ENCODE peak calls at places on chromosomes 7 and 10, in nine cellular contexts. H is endodermal cell, O is uterus, F is neural crest cell, E is Caco-2, Z is WTC11, L is endothelial cell, A is glutamatergic neuron, N is bronchial epithelial cell. S is an unnamed sample.

GRCh38 chr7:24227068-24227467 is 56.9 kb upstream of the NPY start:
- DNase-seq in H (no peak), E (no peak), F (no peak), L (no peak), N (no peak), Z (no peak), O (no peak), A (no peak), S (peak; percentile 4)

GRCh38 chr10:77614778-77615625 is 22.6 kb downstream of the KCNMA1 start:
- DNase-seq in Z (no peak), H (no peak), L (no peak), F (no peak), O (no peak), E (no peak), N (peak; percentile 51), A (no peak), S (no peak)

GRCh38 chr7:89042963-89043362 is 247.4 kb upstream of the TEX47 start:
- DNase-seq in A (no peak), O (no peak), Z (no peak), E (no peak), H (no peak), F (no peak), N (no peak), L (no peak), S (no peak)

GRCh38 chr7:45451636-45452035 is 122.5 kb upstream of the ADCY1 start:
- DNase-seq in F (no peak), A (no peak), L (no peak), E (no peak), N (peak; percentile 63), Z (no peak), H (no peak), O (no peak), S (no peak)

GRCh38 chr7:50529093-50529862 is 35.9 kb downstream of the DDC start:
- DNase-seq in Z (no peak), E (no peak), A (no peak), N (no peak), O (no peak), H (no peak), F (no peak), L (no peak), S (no peak)

GRCh38 chr10:68871731-68872342 is 29.3 kb upstream of the DDX50 start:
- DNase-seq in N (peak; percentile 29), A (no peak), Z (no peak), H (no peak), F (no peak), O (no peak), E (no peak), L (no peak), S (no peak)

GRCh38 chr7:117259626-117260025 is 63.2 kb downstream of the WNT2 start:
- DNase-seq in O (no peak), L (no peak), Z (no peak), H (no peak), F (no peak), N (peak; percentile 29), A (no peak), E (no peak), S (no peak)

GRCh38 chr7:156560075-156560474 is 80.5 kb upstream of the RNF32 start:
- DNase-seq in A (no peak), F (no peak), L (peak; percentile 37), Z (peak; percentile 59), E (peak; percentile 44), H (peak; percentile 83), N (no peak), O (no peak), S (no peak)

GRCh38 chr10:9010093-9010492 is 955.6 kb downstream of the GATA3 start:
- DNase-seq in Z (no peak), E (no peak), H (peak; percentile 56), A (no peak), L (no peak), N (no peak), O (no peak), F (no peak), S (no peak)

GRCh38 chr7:158495256-158495655 is 92.4 kb downstream of the PTPRN2 start:
- DNase-seq in L (no peak), A (no peak), E (no peak), N (no peak), F (no peak), H (no peak), O (no peak), Z (no peak), S (no peak)

GRCh38 chr7:42254217-42254616 is 17.2 kb upstream of the GLI3 start:
- DNase-seq in O (no peak), L (no peak), H (no peak), N (peak; percentile 85), F (no peak), E (no peak), A (no peak), Z (no peak), S (no peak)

DNA sequence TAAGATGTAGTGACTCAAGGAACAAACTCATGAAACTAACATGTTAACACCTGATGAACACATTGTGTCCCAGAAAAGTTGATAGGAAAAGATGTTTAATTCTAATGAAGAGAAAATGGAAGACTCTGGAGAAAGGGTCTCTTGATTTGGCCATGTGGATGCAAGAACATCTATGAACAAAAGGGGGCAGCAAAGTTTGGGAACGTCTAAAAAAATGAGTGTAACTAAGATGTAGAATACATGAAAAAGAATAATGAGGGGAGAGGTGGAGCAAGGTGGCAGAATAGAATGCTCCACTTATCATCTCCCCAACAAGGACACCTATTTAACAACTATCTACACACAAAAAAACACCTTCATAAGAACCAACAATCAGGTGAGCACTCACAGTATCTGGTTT is 805.1 kb downstream of the TNS3 start:
- DNase-seq in E (no peak), A (no peak), O (no peak), F (no peak), N (peak; percentile 29), H (no peak), L (no peak), Z (no peak), S (no peak)
- TF ChIP-seq CTCF in E (peak; percentile 40), A (peak; percentile 60), O (no peak), F (peak; percentile 56), N (peak; percentile 39), H (peak; percentile 78), L (peak; percentile 41), Z (peak; percentile 51), S (no peak)

GRCh38 chr7:149468208-149468607 is 7.3 kb upstream of the ZNF777 start:
- DNase-seq in Z (no peak), O (no peak), E (no peak), N (peak; percentile 66), A (no peak), F (no peak), L (no peak), H (no peak), S (no peak)
- TF ChIP-seq CTCF in Z (no peak), O (no peak), E (no peak), N (no peak), A (no peak), F (no peak), L (no peak), H (peak; percentile 42), S (no peak)

GRCh38 chr10:70758757-70759514 is 26.2 kb downstream of the TBATA start:
- DNase-seq in Z (peak; percentile 84), O (peak; percentile 71), L (peak; percentile 81), H (peak; percentile 93), E (peak; percentile 79), F (peak; percentile 82), N (peak; percentile 54), A (peak; percentile 80), S (peak; percentile 74)
- TF ChIP-seq CTCF in Z (peak; percentile 46), O (peak; percentile 62), L (peak; percentile 77), H (peak; percentile 87), E (peak; percentile 94), F (peak; percentile 88), N (peak; percentile 86), A (peak; percentile 80), S (peak; percentile 47)

DNA sequence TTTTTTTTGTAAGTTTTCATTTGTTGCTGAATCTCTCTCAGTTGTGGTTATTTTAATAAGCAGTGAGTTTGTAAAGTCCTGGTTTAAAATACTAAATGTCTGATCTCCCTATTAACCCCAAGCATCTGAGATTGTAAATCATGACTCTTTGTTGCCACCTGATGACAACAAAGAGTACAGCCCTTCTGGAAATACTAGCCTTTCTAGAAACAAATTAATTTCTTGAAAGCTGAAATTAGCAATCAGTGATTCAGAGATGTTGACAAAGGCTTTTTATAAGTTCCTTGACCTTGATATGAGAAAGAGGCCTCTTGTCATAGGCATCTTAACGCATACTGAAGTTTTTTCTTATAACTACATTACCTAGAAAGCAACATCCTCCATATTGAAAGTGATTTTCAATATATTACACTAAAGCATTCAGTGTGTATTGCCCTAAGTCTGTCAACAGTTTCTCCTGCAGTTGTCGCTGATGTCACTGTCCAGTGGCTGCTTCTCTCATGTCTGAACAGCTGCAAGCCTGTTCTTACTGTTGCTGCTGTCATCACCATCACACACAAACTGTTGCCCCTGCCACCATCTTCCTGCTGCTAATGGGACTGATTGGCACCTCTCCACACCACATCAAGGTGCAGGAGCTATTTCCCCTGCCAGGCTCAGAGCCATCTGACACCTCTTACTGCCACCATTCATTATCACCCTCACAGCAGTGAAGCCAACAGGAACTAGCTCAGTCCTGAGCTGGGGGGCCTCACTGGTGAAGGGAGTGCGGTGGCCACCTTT is 95.1 kb upstream of the LRGUK start:
- DNase-seq in L (no peak), F (no peak), Z (no peak), O (no peak), E (no peak), H (no peak), A (no peak), N (peak; percentile 20), S (no peak)
- TF ChIP-seq CTCF in L (peak; percentile 20), F (peak; percentile 38), Z (no peak), O (no peak), E (no peak), H (peak; percentile 56), A (no peak), N (no peak), S (no peak)

GRCh38 chr7:20778063-20778721 is 8.5 kb downstream of the SP8 start:
- DNase-seq in F (peak; percentile 78), L (peak; percentile 92), E (peak; percentile 60), O (no peak), Z (peak; percentile 86), A (peak; percentile 90), H (peak; percentile 95), N (no peak), S (peak; percentile 70)
- TF ChIP-seq CTCF in F (peak; percentile 88), L (peak; percentile 65), E (peak; percentile 81), O (peak; percentile 23), Z (peak; percentile 69), A (peak; percentile 55), H (peak; percentile 91), N (peak; percentile 83), S (peak; percentile 73)

DNA sequence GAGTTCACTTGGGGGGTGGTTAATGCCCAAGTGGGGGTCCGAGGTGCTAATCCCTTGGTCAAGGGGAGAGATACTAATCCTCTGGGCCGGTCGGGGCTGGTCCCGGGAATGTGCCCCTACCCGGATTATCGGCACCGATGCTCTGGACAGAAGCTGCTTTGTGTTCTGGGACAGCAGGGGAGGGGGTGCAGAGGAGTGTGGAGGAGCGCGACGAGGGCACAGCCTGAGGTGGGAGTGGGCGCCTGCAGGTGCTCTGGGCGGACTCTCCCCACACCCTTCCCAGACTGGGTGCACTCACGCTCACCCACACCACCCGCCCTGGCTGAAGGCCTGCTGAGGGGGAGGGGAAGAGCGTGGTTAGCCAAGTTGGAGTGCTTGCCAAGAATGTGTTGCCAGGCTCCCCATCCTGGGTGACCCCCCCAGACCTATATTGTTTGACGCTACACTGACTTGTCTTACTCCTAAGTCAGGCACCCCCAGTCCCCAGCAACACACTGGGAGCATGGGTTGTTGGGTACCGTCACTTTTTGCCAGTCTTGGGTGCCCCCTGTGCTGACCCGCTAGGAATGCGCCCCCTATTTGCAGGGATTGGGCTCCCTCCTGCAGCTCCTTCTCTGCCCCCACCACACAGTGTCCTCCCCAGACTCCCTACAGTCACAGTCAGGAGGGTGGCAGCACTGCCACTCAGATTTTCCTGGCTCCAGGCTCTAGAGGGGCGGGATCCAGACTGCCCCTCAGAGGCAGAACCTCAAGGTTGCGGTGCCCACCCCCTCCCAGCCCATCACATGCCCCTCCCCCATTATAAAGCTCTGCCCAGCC is 1.2 kb downstream of the SLC4A2 start:
- DNase-seq in A (no peak), L (no peak), F (no peak), Z (no peak), E (no peak), O (peak; percentile 53), H (peak; percentile 60), N (no peak), S (peak; percentile 56)
- TF ChIP-seq CTCF in A (no peak), L (no peak), F (no peak), Z (no peak), E (no peak), O (no peak), H (no peak), N (no peak), S (peak; percentile 4)